ENCODE peak calls at places on chromosomes 11 and 22, in five cellular contexts. L, G, F, Q and P are unnamed samples.

GRCh38 chr11:121692236-121692635 is 239.5 kb upstream of the SORL1-AS1 start:
- DNase-seq in L (no peak), G (peak; percentile 84), F (no peak), Q (no peak), P (no peak)

GRCh38 chr22:47355776-47356432 is 593.5 kb downstream of the TBC1D22A start:
- DNase-seq in L (no peak), G (no peak), F (no peak), Q (no peak), P (no peak)

GRCh38 chr11:37371346-37371970 is 773.4 kb upstream of the RAG2 start:
- DNase-seq in L (no peak), G (no peak), F (no peak), Q (no peak), P (peak; percentile 55)

GRCh38 chr11:101442171-101442570 is 141.6 kb downstream of the TRPC6 start:
- DNase-seq in L (no peak), G (no peak), F (no peak), Q (no peak), P (no peak)

GRCh38 chr22:44287121-44287693 is 25.5 kb downstream of the SHISAL1 start:
- DNase-seq in L (no peak), G (no peak), F (no peak), Q (no peak), P (no peak)

GRCh38 chr11:94926698-94927237 is 46.6 kb downstream of the CWC15 start:
- DNase-seq in L (no peak), G (no peak), F (no peak), Q (no peak), P (no peak)

GRCh38 chr11:74141274-74141695 is 29.5 kb downstream of the C2CD3 start:
- DNase-seq in L (no peak), G (peak; percentile 53), F (no peak), Q (no peak), P (no peak)

GRCh38 chr22:49623715-49624114 is 204.0 kb downstream of the BRD1 start:
- DNase-seq in L (no peak), G (no peak), F (no peak), Q (no peak), P (no peak)

GRCh38 chr22:44247346-44247745 is 65.4 kb downstream of the SHISAL1 start:
- DNase-seq in L (no peak), G (no peak), F (no peak), Q (no peak), P (no peak)

GRCh38 chr22:30575859-30576258 is 1.4 kb upstream of the GAL3ST1 start:
- DNase-seq in L (no peak), G (no peak), F (no peak), Q (no peak), P (no peak)

GRCh38 chr11:64151337-64151736 is 14.6 kb downstream of the MACROD1 start:
- DNase-seq in L (no peak), G (no peak), F (no peak), Q (no peak), P (no peak)

GRCh38 chr11:113201055-113201818 is 113.1 kb upstream of the TTC12 start:
- DNase-seq in L (no peak), G (no peak), F (no peak), Q (no peak), P (no peak)

GRCh38 chr11:64759722-64760719 is at the start of gene PYGM:
- DNase-seq in L (no peak), G (no peak), F (no peak), Q (peak; percentile 77), P (peak; percentile 33)

GRCh38 chr22:50027639-50028537 is 15.3 kb upstream of the IL17REL start:
- DNase-seq in L (no peak), G (no peak), F (no peak), Q (no peak), P (peak; percentile 91)

GRCh38 chr22:28538922-28539321 is 140.7 kb downstream of the TTC28 start:
- DNase-seq in L (no peak), G (no peak), F (no peak), Q (no peak), P (no peak)

GRCh38 chr11:119626910-119627305 is 102.1 kb downstream of the NECTIN1 start:
- DNase-seq in L (no peak), G (no peak), F (no peak), Q (no peak), P (no peak)

GRCh38 chr22:37518509-37519267 is 527 bp downstream of the CARD10 start:
- DNase-seq in L (no peak), G (no peak), F (no peak), Q (no peak), P (no peak)

GRCh38 chr22:36966851-36967535 is 52.3 kb downstream of the TST start:
- DNase-seq in L (no peak), G (no peak), F (no peak), Q (no peak), P (no peak)

GRCh38 chr11:65185869-65186341 is 4.2 kb downstream of the CAPN1 start:
- DNase-seq in L (no peak), G (no peak), F (no peak), Q (no peak), P (no peak)

GRCh38 chr22:37267128-37267587 is 15.2 kb upstream of the CYTH4 start:
- DNase-seq in L (no peak), G (no peak), F (no peak), Q (no peak), P (peak; percentile 10)

GRCh38 chr11:113373306-113373705 is 14.3 kb upstream of the ANKK1 start:
- DNase-seq in L (no peak), G (no peak), F (no peak), Q (no peak), P (no peak)

GRCh38 chr22:19801340-19802000 is 40.9 kb downstream of the TBX1 start:
- DNase-seq in L (no peak), G (no peak), F (no peak), Q (no peak), P (no peak)

GRCh38 chr11:121652982-121653381 is 200.2 kb upstream of the SORL1-AS1 start:
- DNase-seq in L (no peak), G (no peak), F (no peak), Q (no peak), P (no peak)

GRCh38 chr22:50089231-50090140 is at the start of gene MOV10L1:
- DNase-seq in L (no peak), G (no peak), F (no peak), Q (no peak), P (peak; percentile 9)

GRCh38 chr11:12111482-12112149 is 1.2 kb downstream of the MICAL2 start:
- DNase-seq in L (no peak), G (no peak), F (no peak), Q (no peak), P (no peak)

GRCh38 chr22:49704345-49705215 is 123.1 kb downstream of the BRD1 start:
- DNase-seq in L (no peak), G (no peak), F (no peak), Q (no peak), P (no peak)

DNA sequence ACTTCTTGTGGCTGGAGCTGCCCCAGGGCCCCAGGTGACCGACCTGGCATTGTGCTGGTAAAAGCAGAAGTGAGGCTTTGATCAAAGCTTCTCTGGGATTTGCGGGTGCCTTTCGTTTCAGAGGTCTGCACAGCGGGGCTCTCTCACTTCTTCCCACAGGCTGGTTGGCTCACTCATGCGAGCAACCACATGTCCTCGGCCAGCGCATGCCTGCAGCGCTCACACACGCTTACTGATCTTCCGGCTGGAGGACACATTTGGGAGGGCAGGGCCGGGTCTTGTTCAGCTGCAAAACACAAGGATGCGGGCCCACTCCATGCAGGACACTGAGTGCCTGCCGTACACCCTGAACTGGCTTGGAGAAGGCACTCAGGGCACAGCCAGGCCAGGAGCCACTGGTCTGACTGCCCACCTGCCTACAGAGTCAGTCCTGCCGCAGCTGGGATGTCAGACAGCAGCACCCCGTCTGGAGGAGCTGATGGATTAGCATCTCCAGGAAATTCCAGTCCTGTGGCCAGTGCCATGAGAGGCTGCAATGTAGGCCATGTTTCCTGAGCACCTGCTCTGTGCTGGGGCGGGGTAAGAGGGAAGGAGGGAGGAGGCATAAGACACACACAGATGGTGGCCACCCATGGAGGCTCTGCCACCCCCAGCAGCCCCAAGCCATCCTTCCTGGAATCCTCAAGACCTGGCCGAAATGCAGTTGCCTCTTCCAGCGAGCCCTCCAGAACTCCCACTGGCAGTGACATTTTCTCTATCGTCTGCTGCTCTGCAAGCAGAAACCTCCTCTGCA is 1383.2 kb downstream of the BRD1 start:
- DNase-seq in L (peak; percentile 44), G (no peak), F (no peak), Q (no peak), P (no peak)
- TF ChIP-seq JUND in L (no peak), G (no peak), F (no peak), Q (no peak), P (no peak)

GRCh38 chr11:44286911-44287310 is 23.0 kb downstream of the ALX4 start:
- DNase-seq in L (no peak), G (no peak), F (no peak), Q (no peak), P (no peak)

GRCh38 chr11:44290206-44290605 is 19.7 kb downstream of the ALX4 start:
- DNase-seq in L (no peak), G (no peak), F (no peak), Q (no peak), P (peak; percentile 18)

GRCh38 chr11:44288133-44288526 is 21.8 kb downstream of the ALX4 start:
- DNase-seq in L (no peak), G (no peak), F (no peak), Q (no peak), P (no peak)

GRCh38 chr11:44285756-44286155 is 24.2 kb downstream of the ALX4 start:
- DNase-seq in L (no peak), G (no peak), F (no peak), Q (no peak), P (no peak)

DNA sequence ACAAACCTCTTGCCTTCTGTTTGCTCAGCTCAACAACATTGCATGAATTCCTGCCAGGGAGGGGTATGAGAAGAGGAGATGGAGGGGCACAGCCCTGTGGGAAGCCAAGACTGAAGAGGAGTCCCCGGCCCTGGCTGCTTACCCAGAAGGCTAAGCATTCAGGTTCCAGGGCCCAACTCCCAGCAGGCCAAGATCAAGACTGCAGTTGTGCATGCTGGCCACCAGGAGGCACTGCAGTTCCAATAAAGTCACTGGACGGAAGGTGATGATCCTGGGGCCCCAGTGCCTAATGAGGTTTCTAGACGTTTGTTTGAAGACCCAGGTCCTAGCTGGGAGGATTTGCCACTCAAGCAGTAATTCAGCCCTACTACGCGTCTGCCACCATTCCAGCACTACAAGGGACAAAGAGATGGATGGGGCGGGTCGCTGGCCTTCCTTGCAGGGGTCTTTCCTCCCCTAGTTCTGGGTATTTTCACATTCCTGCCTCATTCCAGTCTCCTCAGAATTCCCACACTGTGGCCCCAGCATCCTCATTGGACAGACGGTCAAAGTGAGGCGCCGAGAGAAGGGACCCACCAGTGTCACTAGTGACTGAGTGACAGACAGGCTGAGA is 23.6 kb downstream of the ALX4 start:
- DNase-seq in L (peak; percentile 2), G (peak; percentile 35), F (peak; percentile 43), Q (no peak), P (peak; percentile 79)
- TF ChIP-seq JUND in L (no peak), G (no peak), F (no peak), Q (no peak), P (no peak)

GRCh38 chr11:110472858-110473257 is 43.1 kb downstream of the FDX1 start:
- DNase-seq in L (no peak), G (no peak), F (no peak), Q (no peak), P (no peak)
- TF ChIP-seq JUND in L (no peak), G (no peak), F (peak; percentile 72), Q (peak; percentile 45), P (no peak)

DNA sequence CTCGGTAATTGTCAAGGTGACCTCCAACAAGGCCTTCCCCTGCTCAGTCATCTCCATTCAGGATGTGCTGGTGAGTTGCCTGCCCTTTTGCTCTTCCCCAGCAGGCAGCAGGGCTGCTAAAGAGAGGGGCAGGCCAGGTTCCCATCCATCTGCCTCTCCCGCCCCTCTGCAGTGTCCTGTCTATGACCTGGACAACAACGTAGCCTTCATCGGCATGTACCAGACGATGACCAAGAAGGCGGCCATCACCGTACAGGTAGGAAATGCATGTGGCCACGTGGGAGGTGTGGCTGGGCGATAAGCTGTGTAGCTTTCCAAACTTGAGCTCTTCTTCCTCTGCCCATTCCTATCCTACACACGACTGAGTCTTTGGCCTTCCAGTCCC is 4.0 kb downstream of the SIDT2 start:
- DNase-seq in L (no peak), G (no peak), F (no peak), Q (no peak), P (no peak)
- TF ChIP-seq JUND in L (no peak), G (no peak), F (no peak), Q (no peak), P (no peak)